ENCODE peak calls at places on chromosome 11, in seven cellular contexts. Z is stimulated activated CD4-positive, alpha-beta T cell treated with anti-CD3 and anti-CD28 coated beads, Interleukin-1b, Interleukin-23, amount 100 ng/mL, for 24 hours; V is fibroblast of lung; O is EL; J is C1 segment of cervical spinal cord; E is H9; P is adipocyte. M is an unnamed sample.

GRCh38 chr11:85685820-85686459 is at the start of gene CCDC89:
- DNase-seq in Z (no peak), O (peak; percentile 77), P (no peak), V (peak; percentile 99), E (no peak), J (peak; percentile 72), M (no peak)

GRCh38 chr11:76634934-76635333 is 35.6 kb downstream of the LRRC32 start:
- DNase-seq in Z (no peak), P (no peak), E (no peak), J (no peak), O (no peak), V (no peak), M (no peak)

GRCh38 chr11:66142370-66143263 is 72.5 kb downstream of the PACS1 start:
- DNase-seq in V (no peak), E (no peak), O (peak; percentile 75), J (no peak), Z (no peak), P (peak; percentile 53), M (no peak)

GRCh38 chr11:103284260-103284659 is 175.0 kb downstream of the DYNC2H1 start:
- DNase-seq in Z (no peak), O (no peak), P (no peak), J (no peak), V (no peak), E (no peak), M (no peak)

GRCh38 chr11:95715777-95716241 is 73.8 kb downstream of the FAM76B start:
- DNase-seq in V (no peak), Z (no peak), J (no peak), P (peak; percentile 48), E (no peak), O (no peak), M (no peak)

GRCh38 chr11:3092603-3093141 is 35.4 kb upstream of the CARS1 start:
- DNase-seq in O (no peak), E (no peak), J (no peak), V (no peak), Z (no peak), P (no peak), M (no peak)

GRCh38 chr11:69947059-69947771 is 128.0 kb upstream of the FGF3 start:
- DNase-seq in P (no peak), E (no peak), Z (no peak), J (no peak), V (no peak), O (no peak), M (no peak)

GRCh38 chr11:75014129-75014528 is 25.4 kb downstream of the NEU3 start:
- DNase-seq in O (peak; percentile 64), E (no peak), V (peak; percentile 55), Z (no peak), J (no peak), P (peak; percentile 34), M (no peak)

GRCh38 chr11:49424136-49424535 is 215.7 kb upstream of the FOLH1 start:
- DNase-seq in J (no peak), E (no peak), P (no peak), Z (no peak), V (no peak), O (no peak), M (no peak)

GRCh38 chr11:35717043-35717442 is 54.5 kb downstream of the TRIM44 start:
- DNase-seq in J (no peak), P (no peak), Z (no peak), O (no peak), E (peak; percentile 29), V (no peak), M (no peak)

GRCh38 chr11:65884716-65885092 is 3.6 kb downstream of the FIBP start:
- DNase-seq in P (peak; percentile 88), Z (no peak), E (peak; percentile 88), O (peak; percentile 70), J (peak; percentile 43), V (peak; percentile 72), M (no peak)

M was measured in SK-N-MC.